ENCODE peak calls at places on chromosomes 11 and 22, in six cellular contexts. M is CD8-positive, alpha-beta T cell; R is RWPE1; P is foreskin keratinocyte; A is fibroblast of pulmonary artery; Y is cardiac muscle cell. L is an unnamed sample.

GRCh38 chr11:135008001-135008405 is 596.0 kb upstream of the B3GAT1 start:
- DNase-seq in P (no peak), Y (no peak), R (no peak), M (no peak), A (no peak), L (no peak)

GRCh38 chr11:121253951-121254350 is 38.6 kb upstream of the SC5D start:
- DNase-seq in A (no peak), Y (no peak), P (peak), M (no peak), R (no peak), L (no peak)

GRCh38 chr22:46067159-46068111 is 82.9 kb upstream of the PPARA start:
- DNase-seq in M (no peak), R (no peak), Y (no peak), P (no peak), A (no peak), L (peak)

GRCh38 chr11:93085097-93085496 is 112.7 kb downstream of the SLC36A4 start:
- DNase-seq in A (no peak), M (no peak), Y (peak), P (no peak), R (no peak), L (no peak)

GRCh38 chr22:36065775-36066544 is 37.3 kb upstream of the RBFOX2 start:
- DNase-seq in A (peak), Y (peak), M (peak), R (peak), P (peak), L (peak)

GRCh38 chr22:45999379-45999971 is 22.5 kb upstream of the WNT7B start:
- DNase-seq in A (no peak), M (no peak), Y (no peak), P (no peak), R (no peak), L (peak)

GRCh38 chr11:117299351-117300300 is 8.5 kb downstream of the BACE1-AS start:
- DNase-seq in R (no peak), M (no peak), Y (no peak), A (no peak), P (no peak), L (no peak)

GRCh38 chr11:32312206-32312817 is 123.0 kb downstream of the WT1 start:
- DNase-seq in M (no peak), R (no peak), Y (peak), A (peak), P (no peak), L (no peak)

GRCh38 chr22:49608228-49608627 is 219.4 kb downstream of the BRD1 start:
- DNase-seq in Y (no peak), A (no peak), P (no peak), R (no peak), M (no peak), L (no peak)

GRCh38 chr11:85626496-85626895 is 648 bp downstream of the DLG2 start:
- DNase-seq in P (no peak), R (no peak), Y (no peak), M (no peak), A (no peak), L (no peak)

GRCh38 chr11:83612891-83613766 is 327.0 kb upstream of the CCDC90B start:
- DNase-seq in Y (no peak), R (no peak), M (no peak), P (no peak), A (no peak), L (no peak)

GRCh38 chr22:37636186-37636948 is 3.1 kb upstream of the SH3BP1 start:
- DNase-seq in A (peak), M (no peak), Y (peak), P (no peak), R (no peak), L (no peak)

GRCh38 chr11:15199693-15200092 is 85.0 kb downstream of the INSC start:
- DNase-seq in Y (no peak), P (peak), M (no peak), A (no peak), R (peak), L (peak)

GRCh38 chr22:40240671-40241070 is 62.9 kb downstream of the TNRC6B start:
- DNase-seq in M (no peak), R (no peak), A (no peak), P (peak), Y (no peak), L (no peak)

GRCh38 chr11:9808943-9809342 is 145.1 kb downstream of the SWAP70 start:
- DNase-seq in M (no peak), R (no peak), P (peak), A (peak), Y (peak), L (no peak)

GRCh38 chr11:77412814-77413213 is 61.1 kb downstream of the PAK1 start:
- DNase-seq in R (no peak), Y (no peak), P (no peak), A (no peak), M (no peak), L (no peak)

GRCh38 chr11:77416357-77416756 is 57.5 kb downstream of the PAK1 start:
- DNase-seq in Y (no peak), M (no peak), A (no peak), P (no peak), R (no peak), L (no peak)

GRCh38 chr11:77411238-77411637 is 62.7 kb downstream of the PAK1 start:
- DNase-seq in R (peak), P (peak), M (no peak), A (peak), Y (peak), L (peak)

GRCh38 chr11:77411717-77412441 is 62.0 kb downstream of the PAK1 start:
- DNase-seq in M (peak), Y (peak), A (peak), P (peak), R (peak), L (peak)

GRCh38 chr11:77413850-77414249 is 60.0 kb downstream of the PAK1 start:
- DNase-seq in P (no peak), A (no peak), M (no peak), Y (no peak), R (no peak), L (no peak)
- TF ChIP-seq CTCF in P (no peak), A (no peak), M (no peak), Y (no peak), R (no peak), L (no peak)

GRCh38 chr11:65487467-65488272 is 11.2 kb upstream of the MALAT1 start:
- DNase-seq in R (peak), Y (peak), P (peak), A (peak), M (no peak), L (peak)
- TF ChIP-seq CTCF in R (no peak), Y (no peak), P (no peak), A (no peak), M (no peak), L (no peak)

DNA sequence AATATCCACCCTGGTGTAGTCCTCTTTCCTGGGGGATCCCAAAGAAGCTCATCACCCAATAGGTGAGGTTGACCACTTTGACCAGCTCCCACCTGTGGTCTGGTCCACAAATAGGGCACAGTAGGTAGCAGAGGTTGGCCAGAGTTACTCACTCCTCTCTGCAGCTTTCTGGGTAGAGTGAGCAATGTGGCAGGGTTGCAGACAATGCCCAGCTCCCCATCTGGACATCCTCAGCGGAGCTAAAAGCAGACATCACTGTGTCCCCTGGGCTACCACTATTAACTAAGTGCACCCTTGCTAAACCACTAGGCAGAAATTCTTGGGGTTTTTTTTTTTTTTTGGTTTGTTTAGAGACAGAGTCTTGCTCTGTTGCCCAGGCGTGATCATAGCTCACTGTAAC is 48.4 kb upstream of the TP53I11 start:
- DNase-seq in Y (no peak), P (no peak), M (no peak), A (no peak), R (no peak), L (no peak)
- TF ChIP-seq CTCF in Y (no peak), P (no peak), M (no peak), A (no peak), R (no peak), L (no peak)

GRCh38 chr11:35464308-35464707 is 45.0 kb upstream of the SLC1A2 start:
- DNase-seq in Y (no peak), A (no peak), M (no peak), P (no peak), R (no peak), L (no peak)
- TF ChIP-seq CTCF in Y (no peak), A (peak), M (no peak), P (peak), R (no peak), L (no peak)

GRCh38 chr22:24706732-24707476 is 67.6 kb downstream of the PIWIL3 start:
- DNase-seq in P (peak), A (no peak), Y (no peak), M (no peak), R (no peak), L (no peak)

GRCh38 chr22:24706050-24706449 is 68.5 kb downstream of the PIWIL3 start:
- DNase-seq in Y (peak), M (no peak), A (peak), P (no peak), R (no peak), L (no peak)

GRCh38 chr22:24703101-24703500 is 71.4 kb downstream of the PIWIL3 start:
- DNase-seq in A (peak), P (peak), R (no peak), M (no peak), Y (peak), L (peak)

DNA sequence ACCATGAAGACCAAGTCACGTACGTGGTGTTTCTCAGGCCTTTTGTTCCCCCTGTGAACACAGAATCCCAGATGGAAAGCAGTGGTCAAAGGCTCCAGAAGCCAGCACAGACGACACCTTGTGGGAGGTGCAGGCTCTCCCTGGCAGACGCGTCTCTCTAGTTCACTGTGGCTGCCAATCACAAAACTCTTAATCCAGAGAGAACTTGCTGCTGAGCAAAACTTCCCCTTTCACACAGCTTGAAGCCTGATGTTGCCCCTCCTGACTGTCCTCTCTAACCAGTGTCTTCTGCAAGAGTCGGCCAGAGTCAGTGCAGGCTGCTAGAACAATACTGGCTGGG is 67.1 kb downstream of the PIWIL3 start:
- DNase-seq in M (no peak), R (no peak), A (no peak), P (no peak), Y (no peak), L (no peak)
- TF ChIP-seq CTCF in M (no peak), R (no peak), A (no peak), P (peak), Y (no peak), L (peak)

DNA sequence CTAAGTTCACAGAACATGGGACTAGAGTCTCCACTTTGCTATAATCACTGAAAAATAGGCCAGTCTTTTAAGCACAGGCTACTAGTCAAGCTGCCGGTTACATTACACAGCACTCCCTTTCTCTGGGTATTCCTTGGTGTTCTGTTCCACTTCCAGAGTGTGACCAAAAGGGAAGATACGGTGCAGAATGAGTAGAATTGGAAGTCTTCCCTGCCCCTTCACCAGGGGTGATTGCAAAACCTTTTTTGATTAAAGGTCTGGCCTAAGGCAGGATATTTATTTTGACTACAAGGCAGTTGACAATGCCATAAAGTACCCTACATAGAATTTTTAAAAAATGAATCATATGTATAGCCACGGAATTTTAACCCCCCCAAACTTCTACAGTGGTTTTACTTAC is 59.6 kb upstream of the ADORA2A start:
- DNase-seq in M (no peak), A (peak), P (no peak), Y (peak), R (no peak), L (no peak)
- TF ChIP-seq CTCF in M (no peak), A (no peak), P (no peak), Y (no peak), R (no peak), L (no peak)

DNA sequence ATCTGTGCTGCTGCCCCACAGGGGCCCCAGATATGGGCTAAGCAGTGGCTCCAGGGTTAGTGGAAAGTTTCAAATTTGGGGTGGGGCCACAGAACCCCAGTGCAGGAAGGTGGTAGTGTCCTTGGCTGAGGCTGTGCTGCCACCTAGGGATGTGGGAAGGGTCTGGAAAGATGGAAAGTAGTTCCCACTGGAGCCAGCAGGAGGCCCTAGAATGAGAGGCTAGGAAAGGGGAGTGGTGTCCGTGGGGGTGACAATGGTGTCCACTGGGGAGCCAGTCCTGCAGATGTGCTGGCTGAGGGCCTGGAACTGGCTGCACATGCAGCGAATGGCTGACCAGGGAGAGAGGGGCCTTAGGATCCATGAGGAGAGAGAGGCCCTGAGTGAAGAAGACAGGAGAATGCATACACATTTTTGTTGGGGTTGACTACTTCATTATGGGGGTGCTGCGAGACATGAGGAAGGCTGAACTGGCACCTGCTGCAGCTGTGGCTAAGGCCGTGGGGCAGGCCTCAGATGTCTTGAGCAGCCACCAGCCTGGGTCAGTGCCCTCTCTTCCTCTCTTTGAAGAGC is 21.1 kb downstream of the RFPL3 start:
- DNase-seq in M (no peak), R (peak), P (peak), A (peak), Y (peak), L (no peak)
- TF ChIP-seq CTCF in M (no peak), R (peak), P (peak), A (peak), Y (peak), L (peak)

L was measured in left ventricle myocardium inferior.